ENCODE peak calls at places on chromosomes 16 and 17, in nine cellular contexts. L, B, D, A, E, C, I, G and R are unnamed samples.
A peak's percentile ranks its signal among the peaks of the same experiment; 100 is the strongest.

GRCh38 chr17:69269174-69269998 is 40.8 kb upstream of the ABCA10 start:
- DNase-seq in L (no peak), B (no peak), D (no peak), A (no peak), E (no peak), C (no peak), I (no peak), G (no peak), R (peak; percentile 90)

GRCh38 chr17:81566461-81567126 is 14.4 kb upstream of the FAAP100 start:
- DNase-seq in L (no peak), B (no peak), D (no peak), A (peak; percentile 73), E (peak; percentile 90), C (no peak), I (no peak), G (no peak), R (peak; percentile 88)

GRCh38 chr16:85611455-85612190 is 1.5 kb upstream of the GSE1 start:
- DNase-seq in L (peak; percentile 94), B (peak; percentile 85), D (peak; percentile 50), A (peak; percentile 86), E (peak; percentile 96), C (no peak), I (no peak), G (peak; percentile 69), R (peak; percentile 87)

GRCh38 chr17:67021718-67022450 is 22.5 kb upstream of the CACNG1 start:
- DNase-seq in L (no peak), B (no peak), D (no peak), A (no peak), E (no peak), C (no peak), I (no peak), G (no peak), R (no peak)

GRCh38 chr16:7086842-7087616 is 245.6 kb upstream of the RBFOX1 start:
- DNase-seq in L (no peak), B (peak; percentile 58), D (no peak), A (no peak), E (no peak), C (peak; percentile 68), I (no peak), G (no peak), R (no peak)

GRCh38 chr17:3527896-3528603 is 29.6 kb downstream of the TRPV3 start:
- DNase-seq in L (peak; percentile 56), B (no peak), D (no peak), A (no peak), E (peak; percentile 44), C (no peak), I (no peak), G (no peak), R (no peak)

GRCh38 chr16:49980166-49980565 is 44.9 kb upstream of the CNEP1R1 start:
- DNase-seq in L (no peak), B (no peak), D (no peak), A (no peak), E (no peak), C (no peak), I (no peak), G (no peak), R (no peak)

GRCh38 chr17:43547659-43548256 is 1.6 kb upstream of the ETV4 start:
- DNase-seq in L (no peak), B (no peak), D (no peak), A (no peak), E (no peak), C (no peak), I (no peak), G (no peak), R (peak; percentile 31)

GRCh38 chr17:42967925-42968324 is 3.7 kb upstream of the AARSD1 start:
- DNase-seq in L (no peak), B (no peak), D (no peak), A (no peak), E (no peak), C (no peak), I (no peak), G (no peak), R (no peak)

GRCh38 chr16:75219088-75219487 is 300 bp downstream of the CTRB1 start:
- DNase-seq in L (no peak), B (no peak), D (no peak), A (no peak), E (no peak), C (no peak), I (no peak), G (no peak), R (no peak)

GRCh38 chr16:287298-287811 is 4.4 kb downstream of the PDIA2 start:
- DNase-seq in L (no peak), B (no peak), D (no peak), A (no peak), E (no peak), C (no peak), I (no peak), G (no peak), R (no peak)

GRCh38 chr17:77516902-77517301 is 376.1 kb downstream of the SEC14L1 start:
- DNase-seq in L (peak; percentile 22), B (no peak), D (no peak), A (no peak), E (no peak), C (no peak), I (no peak), G (no peak), R (peak; percentile 36)

GRCh38 chr16:46573008-46573833 is 48.0 kb downstream of the SHCBP1 start:
- DNase-seq in L (no peak), B (peak; percentile 48), D (no peak), A (no peak), E (no peak), C (no peak), I (no peak), G (no peak), R (peak; percentile 56)

GRCh38 chr16:84180519-84181140 is 6.2 kb downstream of the TAF1C start:
- DNase-seq in L (peak; percentile 66), B (no peak), D (no peak), A (no peak), E (no peak), C (no peak), I (no peak), G (no peak), R (no peak)

GRCh38 chr16:12410842-12411490 is 392.7 kb downstream of the CPPED1 start:
- DNase-seq in L (no peak), B (no peak), D (no peak), A (no peak), E (no peak), C (no peak), I (no peak), G (no peak), R (no peak)

GRCh38 chr17:17783825-17784598 is 52.8 kb downstream of the SREBF1 start:
- DNase-seq in L (no peak), B (no peak), D (peak; percentile 62), A (peak; percentile 38), E (no peak), C (no peak), I (no peak), G (peak; percentile 83), R (no peak)

GRCh38 chr17:16261049-16261448 is 44.0 kb downstream of the PIGL start:
- DNase-seq in L (peak; percentile 65), B (no peak), D (no peak), A (no peak), E (no peak), C (no peak), I (no peak), G (no peak), R (no peak)
- TF ChIP-seq CTCF in L (no peak), B (no peak), D (no peak), A (no peak), E (no peak), C (no peak), I (no peak), G (no peak), R (no peak)

GRCh38 chr16:81137012-81137335 is 40.8 kb upstream of the GCSH start:
- DNase-seq in L (no peak), B (no peak), D (no peak), A (no peak), E (no peak), C (no peak), I (no peak), G (no peak), R (no peak)

GRCh38 chr16:81143921-81144471 is 47.8 kb upstream of the GCSH start:
- DNase-seq in L (no peak), B (peak; percentile 86), D (no peak), A (no peak), E (no peak), C (no peak), I (no peak), G (no peak), R (peak; percentile 76)

GRCh38 chr16:81137754-81138153 is 41.6 kb upstream of the GCSH start:
- DNase-seq in L (no peak), B (no peak), D (no peak), A (no peak), E (no peak), C (no peak), I (no peak), G (no peak), R (no peak)

GRCh38 chr16:81142864-81143263 is 46.7 kb upstream of the GCSH start:
- DNase-seq in L (no peak), B (no peak), D (no peak), A (no peak), E (no peak), C (no peak), I (no peak), G (no peak), R (no peak)

DNA sequence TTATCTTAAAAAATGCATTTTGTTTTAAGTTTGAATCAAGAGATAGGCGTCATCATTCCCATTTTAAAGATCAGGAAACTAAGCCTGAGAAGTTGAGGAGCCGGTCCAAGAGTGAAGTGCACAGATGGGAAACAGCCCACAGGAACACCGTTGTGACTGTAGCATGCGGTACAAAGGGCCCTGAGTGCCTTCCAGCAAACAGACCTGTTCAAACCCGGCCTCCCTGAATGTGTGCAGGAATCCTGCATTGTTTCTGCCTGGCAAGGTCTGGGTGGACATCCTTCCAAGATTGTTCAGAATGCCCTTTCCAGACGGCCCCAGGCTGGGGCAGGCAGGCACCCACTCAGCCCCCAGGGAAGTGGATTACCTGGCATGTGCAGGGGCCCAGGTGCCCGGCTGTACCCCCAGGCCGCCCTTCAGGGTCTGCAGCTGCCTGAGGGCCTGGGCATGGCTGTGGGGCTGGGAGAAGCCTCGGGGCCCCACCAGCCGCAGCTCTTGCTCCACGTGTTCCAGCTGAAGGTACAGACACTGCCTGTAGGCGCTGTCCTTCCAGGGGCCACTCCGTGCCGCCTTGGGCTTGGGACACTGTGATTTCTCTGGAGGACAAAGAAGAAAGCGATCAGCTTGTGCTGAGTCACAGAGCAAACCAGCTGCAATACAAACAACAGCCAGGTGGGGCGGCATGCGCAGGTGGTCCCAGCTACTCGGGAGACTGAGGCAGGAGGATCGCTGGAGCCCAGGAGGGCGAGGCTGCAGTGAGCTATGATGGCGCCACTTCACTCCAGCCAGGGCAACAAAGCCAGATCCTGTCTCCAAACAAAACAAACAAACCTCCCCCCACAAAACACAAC is 45.0 kb upstream of the GCSH start:
- DNase-seq in L (no peak), B (peak; percentile 56), D (no peak), A (no peak), E (no peak), C (no peak), I (no peak), G (no peak), R (no peak)
- TF ChIP-seq CTCF in L (no peak), B (no peak), D (no peak), A (no peak), E (no peak), C (peak; percentile 56), I (no peak), G (no peak), R (peak; percentile 9)

GRCh38 chr17:35087731-35088646 is 24.5 kb upstream of the RFFL start:
- DNase-seq in L (peak; percentile 79), B (peak; percentile 72), D (no peak), A (peak; percentile 72), E (peak; percentile 82), C (no peak), I (no peak), G (peak; percentile 69), R (peak; percentile 50)
- TF ChIP-seq CTCF in L (no peak), B (no peak), D (no peak), A (no peak), E (no peak), C (no peak), I (no peak), G (no peak), R (no peak)

GRCh38 chr17:48486557-48486956 is 44.3 kb downstream of the HOXB1 start:
- DNase-seq in L (no peak), B (peak; percentile 67), D (no peak), A (no peak), E (peak; percentile 56), C (no peak), I (no peak), G (no peak), R (peak; percentile 80)
- TF ChIP-seq CTCF in L (no peak), B (no peak), D (no peak), A (no peak), E (no peak), C (no peak), I (no peak), G (no peak), R (no peak)